ENCODE peak calls at places on chromosomes 7 and 10, in seven cellular contexts. Y, Z, W, V, X, O and M are unnamed samples.

GRCh38 chr10:120841522-120842189 is 9.5 kb upstream of the WDR11 start:
- DNase-seq in Y (no peak), Z (no peak), W (no peak), V (no peak), X (no peak), O (no peak), M (no peak)

GRCh38 chr10:28532223-28532508 is 752 bp upstream of the WAC start:
- DNase-seq in Y (no peak), Z (no peak), W (no peak), V (no peak), X (peak; percentile 66), O (peak; percentile 6), M (no peak)

GRCh38 chr10:49237985-49238384 is 49.8 kb upstream of the TMEM273 start:
- DNase-seq in Y (no peak), Z (no peak), W (no peak), V (no peak), X (no peak), O (no peak), M (no peak)

GRCh38 chr7:17043012-17043877 is 161.5 kb upstream of the AGR3 start:
- DNase-seq in Y (no peak), Z (peak; percentile 61), W (no peak), V (no peak), X (no peak), O (no peak), M (no peak)

GRCh38 chr7:1533569-1534329 is 3.2 kb downstream of the MAFK start:
- DNase-seq in Y (peak; percentile 65), Z (peak; percentile 84), W (peak; percentile 84), V (no peak), X (peak; percentile 77), O (peak; percentile 56), M (no peak)

GRCh38 chr7:151796091-151796870 is 80.6 kb downstream of the PRKAG2 start:
- DNase-seq in Y (no peak), Z (no peak), W (peak; percentile 65), V (peak; percentile 9), X (no peak), O (no peak), M (no peak)

GRCh38 chr7:137681657-137682562 is 164.9 kb downstream of the DGKI start:
- DNase-seq in Y (no peak), Z (peak; percentile 84), W (no peak), V (no peak), X (no peak), O (peak; percentile 62), M (no peak)

GRCh38 chr10:79385804-79386531 is 38.7 kb downstream of the PPIF start:
- DNase-seq in Y (peak; percentile 3), Z (peak; percentile 3), W (peak; percentile 72), V (peak; percentile 54), X (peak; percentile 25), O (no peak), M (peak; percentile 12)

GRCh38 chr10:21891439-21891838 is 112.1 kb downstream of the DNAJC1 start:
- DNase-seq in Y (no peak), Z (no peak), W (no peak), V (no peak), X (no peak), O (no peak), M (no peak)

GRCh38 chr10:97494863-97495506 is 3.2 kb downstream of the MMS19 start:
- DNase-seq in Y (no peak), Z (peak; percentile 65), W (no peak), V (no peak), X (no peak), O (no peak), M (no peak)

GRCh38 chr10:49629286-49629915 is 15.6 kb downstream of the CHAT start:
- DNase-seq in Y (no peak), Z (no peak), W (peak; percentile 34), V (peak; percentile 82), X (no peak), O (no peak), M (no peak)

GRCh38 chr10:123402656-123403055 is 248.5 kb downstream of the BUB3 start:
- DNase-seq in Y (no peak), Z (no peak), W (no peak), V (no peak), X (peak; percentile 81), O (no peak), M (no peak)

GRCh38 chr7:46532571-46532970 is 611.5 kb upstream of the IGFBP3 start:
- DNase-seq in Y (no peak), Z (no peak), W (no peak), V (no peak), X (no peak), O (no peak), M (no peak)

GRCh38 chr10:60661627-60662026 is 116.7 kb upstream of the CDK1 start:
- DNase-seq in Y (no peak), Z (peak; percentile 93), W (no peak), V (no peak), X (no peak), O (no peak), M (no peak)

GRCh38 chr7:26944486-26944885 is 80.1 kb upstream of the SKAP2 start:
- DNase-seq in Y (no peak), Z (no peak), W (no peak), V (no peak), X (no peak), O (no peak), M (no peak)

GRCh38 chr10:103598654-103599115 is 105.2 kb downstream of the NEURL1 start:
- DNase-seq in Y (peak; percentile 68), Z (peak; percentile 79), W (no peak), V (peak; percentile 78), X (peak; percentile 62), O (peak; percentile 60), M (no peak)

GRCh38 chr10:22251751-22252285 is 34.0 kb upstream of the EBLN1 start:
- DNase-seq in Y (peak; percentile 37), Z (peak; percentile 54), W (peak; percentile 92), V (peak; percentile 48), X (peak; percentile 73), O (no peak), M (peak; percentile 61)

GRCh38 chr10:87053577-87054181 is 33.6 kb downstream of the FAM25A start:
- DNase-seq in Y (no peak), Z (no peak), W (no peak), V (no peak), X (no peak), O (no peak), M (no peak)

GRCh38 chr10:59880019-59880717 is 26.2 kb downstream of the CCDC6 start:
- DNase-seq in Y (no peak), Z (no peak), W (no peak), V (no peak), X (no peak), O (no peak), M (no peak)

GRCh38 chr7:129368389-129368986 is 65.7 kb upstream of the STRIP2 start:
- DNase-seq in Y (no peak), Z (no peak), W (no peak), V (no peak), X (peak; percentile 46), O (no peak), M (no peak)

GRCh38 chr7:129367349-129367699 is 66.9 kb upstream of the STRIP2 start:
- DNase-seq in Y (no peak), Z (no peak), W (no peak), V (no peak), X (no peak), O (no peak), M (no peak)

GRCh38 chr7:129373651-129374428 is 60.4 kb upstream of the STRIP2 start:
- DNase-seq in Y (no peak), Z (no peak), W (no peak), V (no peak), X (no peak), O (no peak), M (no peak)

GRCh38 chr7:129367700-129368388 is 66.4 kb upstream of the STRIP2 start:
- DNase-seq in Y (peak; percentile 86), Z (peak; percentile 94), W (peak; percentile 89), V (peak; percentile 80), X (peak; percentile 75), O (no peak), M (peak; percentile 50)

DNA sequence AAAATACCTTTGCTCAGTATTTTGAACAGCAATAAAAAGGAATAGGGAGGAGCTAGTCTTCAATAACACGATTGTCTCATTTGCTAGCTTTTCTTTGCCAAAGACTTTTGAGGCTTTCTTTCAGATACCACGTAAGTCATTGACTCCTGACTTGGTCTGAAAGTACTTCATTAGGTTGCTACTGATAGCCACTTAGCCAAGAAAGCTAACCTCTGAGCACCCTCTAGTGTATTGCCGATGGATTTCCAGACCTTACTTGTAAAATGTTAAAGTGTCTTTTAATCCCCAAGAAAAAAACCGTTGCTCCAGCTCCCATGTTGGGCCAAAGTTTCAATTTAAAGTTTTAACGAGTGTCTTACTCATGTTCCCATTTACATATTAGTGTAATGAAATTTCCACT is 63.4 kb upstream of the STRIP2 start:
- DNase-seq in Y (no peak), Z (peak; percentile 28), W (no peak), V (no peak), X (no peak), O (no peak), M (no peak)
- TF ChIP-seq CTCF in Y (no peak), Z (no peak), W (no peak), V (no peak), X (peak; percentile 15), O (no peak), M (no peak)

DNA sequence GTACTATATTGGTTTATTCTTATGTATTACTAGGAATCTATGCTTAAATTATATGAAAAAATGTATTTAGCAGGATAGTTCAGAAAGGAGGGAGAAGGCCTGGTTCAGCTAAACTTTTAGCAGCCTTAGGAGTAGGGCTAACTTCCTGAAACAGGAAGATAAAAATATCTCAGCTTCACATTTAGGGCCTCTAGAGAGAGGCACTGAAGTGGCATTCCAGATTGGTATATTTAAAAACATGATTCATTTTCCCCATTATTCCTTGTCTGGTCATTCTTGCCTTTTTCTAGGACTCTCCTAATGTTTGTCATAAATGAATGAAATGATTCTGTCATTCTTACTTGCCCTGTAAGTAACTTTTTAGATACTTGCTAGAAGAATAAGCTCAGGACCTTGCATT is 63.0 kb upstream of the CYP26C1 start:
- DNase-seq in Y (no peak), Z (no peak), W (no peak), V (no peak), X (no peak), O (no peak), M (no peak)
- TF ChIP-seq CTCF in Y (no peak), Z (no peak), W (no peak), V (no peak), X (no peak), O (no peak), M (no peak)

DNA sequence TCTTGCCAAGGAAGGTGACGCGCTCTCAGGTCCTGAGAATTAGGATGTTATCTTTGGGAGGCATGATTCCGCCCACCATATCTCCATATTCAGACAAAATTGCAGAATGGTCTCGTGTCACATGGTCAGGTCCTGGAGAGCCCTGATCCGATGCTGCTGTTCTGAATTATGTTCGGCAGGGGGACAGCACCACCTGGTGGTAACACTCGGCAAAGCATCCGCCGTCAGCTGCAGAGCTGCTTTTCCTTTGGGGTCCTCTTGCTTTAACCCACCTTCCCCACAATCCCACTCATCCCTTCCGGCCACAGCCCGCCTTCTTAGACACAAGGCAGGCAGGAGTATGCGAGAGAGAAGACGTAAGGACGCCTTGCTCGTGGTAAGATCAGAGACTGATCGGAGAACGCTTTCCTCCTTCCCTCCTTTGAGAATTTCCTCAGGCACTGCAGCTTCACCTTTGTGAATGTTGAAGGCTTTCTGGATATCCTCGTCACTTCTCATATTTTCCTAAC is 327.8 kb upstream of the C7orf33 start:
- DNase-seq in Y (peak; percentile 73), Z (peak; percentile 62), W (peak; percentile 86), V (peak; percentile 87), X (peak; percentile 68), O (no peak), M (peak; percentile 60)
- TF ChIP-seq CTCF in Y (peak; percentile 85), Z (peak; percentile 91), W (peak; percentile 91), V (peak; percentile 95), X (peak; percentile 93), O (peak; percentile 72), M (peak; percentile 94)

GRCh38 chr7:109206196-109206595 is 636.5 kb downstream of the DNAJB9 start:
- DNase-seq in Y (no peak), Z (no peak), W (no peak), V (no peak), X (no peak), O (no peak), M (no peak)
- TF ChIP-seq CTCF in Y (no peak), Z (no peak), W (no peak), V (peak; percentile 24), X (peak; percentile 3), O (no peak), M (no peak)